ENCODE peak calls at places on chromosomes 1 and 21, in four cellular contexts. One of them, this sample, is unnamed.

GRCh38 chr1:119554188-119554587 is 47.2 kb downstream of the HSD3B1 start:
- DNase-seq in caudate nucleus: no peak
- DNase-seq in foreskin fibroblast: peak
- DNase-seq in posterior cingulate gyrus: peak
- DNase-seq in this sample: peak

GRCh38 chr1:109821221-109821669 is 57.5 kb upstream of the EPS8L3 start:
- DNase-seq in foreskin fibroblast: peak
- DNase-seq in posterior cingulate gyrus: peak
- DNase-seq in caudate nucleus: no peak
- DNase-seq in this sample: peak

GRCh38 chr1:64240209-64240608 is 36.8 kb downstream of the UBE2U start:
- DNase-seq in caudate nucleus: no peak
- DNase-seq in foreskin fibroblast: peak
- DNase-seq in posterior cingulate gyrus: no peak
- DNase-seq in this sample: no peak

GRCh38 chr1:14486401-14487110 is 111.9 kb upstream of the KAZN start:
- DNase-seq in caudate nucleus: no peak
- DNase-seq in posterior cingulate gyrus: no peak
- DNase-seq in foreskin fibroblast: peak
- DNase-seq in this sample: peak

GRCh38 chr1:44714944-44715571 is 15.9 kb downstream of the RNU5D-1 start:
- DNase-seq in caudate nucleus: peak
- DNase-seq in foreskin fibroblast: peak
- DNase-seq in posterior cingulate gyrus: peak
- DNase-seq in this sample: peak

GRCh38 chr1:36458910-36459309 is 5.3 kb downstream of the MRPS15 start:
- DNase-seq in foreskin fibroblast: no peak
- DNase-seq in posterior cingulate gyrus: peak
- DNase-seq in caudate nucleus: no peak
- DNase-seq in this sample: no peak

GRCh38 chr1:57674803-57675202 is 250.9 kb upstream of the DAB1 start:
- DNase-seq in foreskin fibroblast: no peak
- DNase-seq in posterior cingulate gyrus: no peak
- DNase-seq in caudate nucleus: no peak
- DNase-seq in this sample: no peak

GRCh38 chr1:19122668-19123067 is 87.4 kb downstream of the UBR4 start:
- DNase-seq in caudate nucleus: no peak
- DNase-seq in posterior cingulate gyrus: no peak
- DNase-seq in foreskin fibroblast: peak
- DNase-seq in this sample: no peak

GRCh38 chr1:234674218-234674815 is 64.3 kb upstream of the IRF2BP2 start:
- DNase-seq in foreskin fibroblast: no peak
- DNase-seq in caudate nucleus: no peak
- DNase-seq in posterior cingulate gyrus: no peak
- DNase-seq in this sample: no peak

GRCh38 chr1:159647616-159648015 is 60.0 kb downstream of the APCS start:
- DNase-seq in posterior cingulate gyrus: no peak
- DNase-seq in caudate nucleus: no peak
- DNase-seq in foreskin fibroblast: no peak
- DNase-seq in this sample: no peak

GRCh38 chr21:44337941-44338895 is 972 bp downstream of the CFAP410 start:
- DNase-seq in foreskin fibroblast: peak
- DNase-seq in posterior cingulate gyrus: peak
- DNase-seq in caudate nucleus: peak
- DNase-seq in this sample: peak

GRCh38 chr1:231065510-231066241 is 25.6 kb upstream of the FAM89A start:
- DNase-seq in foreskin fibroblast: no peak
- DNase-seq in posterior cingulate gyrus: no peak
- DNase-seq in caudate nucleus: no peak
- DNase-seq in this sample: no peak

GRCh38 chr21:14523234-14523633 is 22.9 kb downstream of the SAMSN1 start:
- DNase-seq in foreskin fibroblast: no peak
- DNase-seq in caudate nucleus: no peak
- DNase-seq in posterior cingulate gyrus: no peak
- DNase-seq in this sample: no peak

GRCh38 chr1:87869563-87869962 is 540.9 kb downstream of the LMO4 start:
- DNase-seq in posterior cingulate gyrus: no peak
- DNase-seq in caudate nucleus: no peak
- DNase-seq in foreskin fibroblast: peak
- DNase-seq in this sample: peak

GRCh38 chr1:246727594-246727993 is 3.4 kb downstream of the SCCPDH start:
- DNase-seq in posterior cingulate gyrus: no peak
- DNase-seq in caudate nucleus: no peak
- DNase-seq in foreskin fibroblast: no peak
- DNase-seq in this sample: no peak

GRCh38 chr21:45226540-45227326 is 61.0 kb downstream of the POFUT2 start:
- DNase-seq in foreskin fibroblast: no peak
- DNase-seq in caudate nucleus: no peak
- DNase-seq in posterior cingulate gyrus: no peak
- DNase-seq in this sample: no peak

GRCh38 chr1:226881515-226882185 is 11.2 kb downstream of the PSEN2 start:
- DNase-seq in caudate nucleus: no peak
- DNase-seq in foreskin fibroblast: no peak
- DNase-seq in posterior cingulate gyrus: no peak
- DNase-seq in this sample: no peak

This sample was measured in GM04504.